ENCODE peak calls at places on chromosomes 1 and 21, in four cellular contexts. One of them, this sample, is unnamed. For H3K9me3, the result is how much of the 10 kb centered on the place peaks cover.

GRCh38 chr1:164132001-164132400 is 427.0 kb upstream of the PBX1 start:
- DNase-seq in transverse colon: no peak
- DNase-seq in A549: no peak
- DNase-seq in Peyer's patch: no peak
- DNase-seq in this sample: no peak

GRCh38 chr1:163970699-163971098 is 588.3 kb upstream of the PBX1 start:
- DNase-seq in transverse colon: no peak
- DNase-seq in A549: no peak
- DNase-seq in Peyer's patch: no peak
- DNase-seq in this sample: no peak

GRCh38 chr1:87816646-87817045 is 488.0 kb downstream of the LMO4 start:
- DNase-seq in transverse colon: no peak
- DNase-seq in A549: no peak
- DNase-seq in Peyer's patch: no peak
- DNase-seq in this sample: no peak

GRCh38 chr1:196608401-196609113 is at the start of gene KCNT2:
- DNase-seq in transverse colon: peak
- DNase-seq in A549: peak
- DNase-seq in Peyer's patch: peak
- DNase-seq in this sample: peak

GRCh38 chr1:205913451-205914204 is 29.6 kb downstream of the SLC26A9 start:
- DNase-seq in transverse colon: no peak
- DNase-seq in A549: peak
- DNase-seq in Peyer's patch: no peak
- DNase-seq in this sample: peak

GRCh38 chr1:51331206-51332100 is 1.1 kb upstream of the TTC39A start:
- DNase-seq in transverse colon: peak
- DNase-seq in A549: peak
- DNase-seq in Peyer's patch: no peak
- DNase-seq in this sample: peak

GRCh38 chr1:100736766-100737165 is 17.2 kb downstream of the VCAM1 start:
- DNase-seq in transverse colon: no peak
- DNase-seq in A549: no peak
- DNase-seq in Peyer's patch: no peak
- DNase-seq in this sample: no peak

GRCh38 chr1:147080013-147080661 is 92.1 kb downstream of the PRKAB2 start:
- DNase-seq in transverse colon: no peak
- DNase-seq in A549: no peak
- DNase-seq in Peyer's patch: no peak
- DNase-seq in this sample: no peak

GRCh38 chr1:47655521-47656300 is 217.9 kb downstream of the FOXD2 start:
- DNase-seq in transverse colon: no peak
- DNase-seq in A549: no peak
- DNase-seq in Peyer's patch: no peak
- DNase-seq in this sample: no peak

GRCh38 chr1:164240081-164240480 is 318.9 kb upstream of the PBX1 start:
- DNase-seq in transverse colon: no peak
- DNase-seq in A549: peak
- DNase-seq in Peyer's patch: no peak
- DNase-seq in this sample: peak

GRCh38 chr1:87226341-87226760 is 102.3 kb upstream of the LMO4 start:
- DNase-seq in transverse colon: peak
- DNase-seq in A549: peak
- DNase-seq in Peyer's patch: peak
- DNase-seq in this sample: peak

GRCh38 chr1:199079994-199080393 is 441.2 kb downstream of the PTPRC start:
- DNase-seq in transverse colon: no peak
- DNase-seq in A549: no peak
- DNase-seq in Peyer's patch: no peak
- DNase-seq in this sample: no peak

GRCh38 chr1:221712776-221713431 is 29.0 kb downstream of the DUSP10 start:
- DNase-seq in transverse colon: peak
- DNase-seq in A549: no peak
- DNase-seq in Peyer's patch: no peak
- DNase-seq in this sample: peak

GRCh38 chr1:104991702-104992101 is 1242.0 kb downstream of the AMY1C start:
- DNase-seq in transverse colon: no peak
- DNase-seq in A549: no peak
- DNase-seq in Peyer's patch: no peak
- DNase-seq in this sample: no peak

GRCh38 chr1:159959451-159959850 is 5.4 kb upstream of the SLAMF9 start:
- DNase-seq in transverse colon: no peak
- DNase-seq in A549: no peak
- DNase-seq in Peyer's patch: no peak
- DNase-seq in this sample: no peak

GRCh38 chr1:61293197-61293596 is 210.8 kb downstream of the NFIA start:
- DNase-seq in transverse colon: no peak
- DNase-seq in A549: no peak
- DNase-seq in Peyer's patch: no peak
- DNase-seq in this sample: no peak

DNA sequence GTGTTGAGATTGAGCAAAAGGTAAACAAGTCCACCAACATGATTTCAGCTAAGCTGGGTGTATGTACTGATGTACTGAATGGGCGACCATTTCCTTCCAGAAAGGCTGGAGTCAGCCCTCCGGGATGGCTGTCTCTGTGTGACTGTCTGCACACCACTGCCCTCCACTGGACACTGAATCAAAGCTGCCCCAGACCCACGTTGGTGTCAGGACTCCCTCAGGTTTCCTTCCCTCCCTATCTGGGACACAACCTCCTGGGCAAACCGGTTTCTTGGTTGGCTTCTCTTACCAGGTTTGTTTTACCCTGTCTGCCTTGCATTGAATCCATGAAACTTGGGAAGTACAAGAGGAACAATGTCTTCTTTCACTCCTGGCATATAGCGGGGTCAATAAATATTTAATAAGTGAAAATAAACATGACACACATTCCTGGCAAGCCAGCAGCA is 5.3 kb upstream of the SRP9 start:
- DNase-seq in transverse colon: peak
- DNase-seq in A549: peak
- DNase-seq in Peyer's patch: peak
- DNase-seq in this sample: peak
- TF ChIP-seq POLR2A in transverse colon: no peak
- TF ChIP-seq POLR2A in A549: no peak
- TF ChIP-seq POLR2A in Peyer's patch: no peak
- TF ChIP-seq POLR2A in this sample: no peak

GRCh38 chr1:248045209-248045608 is 1.4 kb upstream of the OR2L3 start:
- DNase-seq in transverse colon: no peak
- DNase-seq in A549: no peak
- DNase-seq in Peyer's patch: no peak
- DNase-seq in this sample: no peak

GRCh38 chr1:248047008-248047407 is 372 bp downstream of the OR2L3 start:
- DNase-seq in transverse colon: no peak
- DNase-seq in A549: no peak
- DNase-seq in Peyer's patch: no peak
- DNase-seq in this sample: no peak

GRCh38 chr1:248046536-248046935 is at the start of gene OR2L3:
- DNase-seq in transverse colon: no peak
- DNase-seq in A549: no peak
- DNase-seq in Peyer's patch: no peak
- DNase-seq in this sample: no peak
- H3K9me3 ChIP-seq in transverse colon: under half
- H3K9me3 ChIP-seq in A549: under half
- H3K9me3 ChIP-seq in Peyer's patch: under half
- H3K9me3 ChIP-seq in this sample: under half

GRCh38 chr1:1399187-1399869 is at the start of gene CCNL2:
- DNase-seq in transverse colon: peak
- DNase-seq in A549: peak
- DNase-seq in Peyer's patch: peak
- DNase-seq in this sample: peak
- TF ChIP-seq POLR2A in transverse colon: peak
- TF ChIP-seq POLR2A in A549: peak
- TF ChIP-seq POLR2A in Peyer's patch: peak
- TF ChIP-seq POLR2A in this sample: no peak

GRCh38 chr1:155640367-155640766 is 30.3 kb downstream of the MSTO1 start:
- DNase-seq in transverse colon: no peak
- DNase-seq in A549: no peak
- DNase-seq in Peyer's patch: no peak
- DNase-seq in this sample: no peak
- H3K9me3 ChIP-seq in transverse colon: under half
- H3K9me3 ChIP-seq in A549: under half
- H3K9me3 ChIP-seq in Peyer's patch: under half
- H3K9me3 ChIP-seq in this sample: under half

GRCh38 chr1:234957330-234958065 is 171.1 kb downstream of the TOMM20 start:
- DNase-seq in transverse colon: peak
- DNase-seq in A549: peak
- DNase-seq in Peyer's patch: peak
- DNase-seq in this sample: peak

GRCh38 chr1:234956821-234957329 is 171.8 kb downstream of the TOMM20 start:
- DNase-seq in transverse colon: no peak
- DNase-seq in A549: peak
- DNase-seq in Peyer's patch: no peak
- DNase-seq in this sample: peak

GRCh38 chr1:234953655-234954420 is 174.8 kb downstream of the TOMM20 start:
- DNase-seq in transverse colon: no peak
- DNase-seq in A549: no peak
- DNase-seq in Peyer's patch: no peak
- DNase-seq in this sample: no peak

GRCh38 chr1:234954613-234955012 is 174.0 kb downstream of the TOMM20 start:
- DNase-seq in transverse colon: no peak
- DNase-seq in A549: no peak
- DNase-seq in Peyer's patch: no peak
- DNase-seq in this sample: no peak

DNA sequence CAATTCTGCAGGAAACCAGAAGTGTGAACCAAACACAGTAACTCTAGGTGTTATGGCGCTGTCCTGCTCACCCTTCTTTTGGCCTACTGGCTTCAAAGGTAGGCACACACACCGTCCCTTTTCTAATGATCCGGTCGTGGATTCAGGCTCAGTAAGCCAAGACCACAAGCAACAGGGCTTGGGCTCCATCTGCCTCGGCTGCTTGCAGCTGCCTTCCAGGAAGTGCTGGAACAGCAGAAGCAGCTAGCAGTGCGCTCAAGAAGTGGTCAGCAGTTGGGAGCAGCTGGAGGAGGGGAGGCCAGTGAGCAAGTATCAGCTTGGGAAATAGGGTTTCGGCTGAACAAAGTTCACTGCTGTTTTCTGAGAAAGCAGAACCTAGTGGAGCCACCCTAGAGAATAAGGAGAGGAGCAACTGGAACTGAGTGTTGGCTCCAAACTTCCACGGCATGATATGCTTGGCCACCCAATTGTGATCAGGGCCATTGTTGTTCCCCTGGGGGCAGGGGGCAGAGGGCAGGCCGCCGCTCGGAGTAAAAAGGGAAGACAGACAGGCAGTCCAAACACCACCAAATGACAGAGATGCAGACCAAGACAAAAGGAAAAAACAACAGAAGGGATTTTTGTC is 173.4 kb downstream of the TOMM20 start:
- DNase-seq in transverse colon: peak
- DNase-seq in A549: no peak
- DNase-seq in Peyer's patch: peak
- DNase-seq in this sample: peak
- TF ChIP-seq POLR2A in transverse colon: no peak
- TF ChIP-seq POLR2A in A549: no peak
- TF ChIP-seq POLR2A in Peyer's patch: no peak
- TF ChIP-seq POLR2A in this sample: peak

GRCh38 chr1:172308148-172308547 is 112.3 kb upstream of the C1orf105 start:
- DNase-seq in transverse colon: no peak
- DNase-seq in A549: no peak
- DNase-seq in Peyer's patch: no peak
- DNase-seq in this sample: no peak
- H3K9me3 ChIP-seq in transverse colon: under half
- H3K9me3 ChIP-seq in A549: under half
- H3K9me3 ChIP-seq in Peyer's patch: under half
- H3K9me3 ChIP-seq in this sample: under half

DNA sequence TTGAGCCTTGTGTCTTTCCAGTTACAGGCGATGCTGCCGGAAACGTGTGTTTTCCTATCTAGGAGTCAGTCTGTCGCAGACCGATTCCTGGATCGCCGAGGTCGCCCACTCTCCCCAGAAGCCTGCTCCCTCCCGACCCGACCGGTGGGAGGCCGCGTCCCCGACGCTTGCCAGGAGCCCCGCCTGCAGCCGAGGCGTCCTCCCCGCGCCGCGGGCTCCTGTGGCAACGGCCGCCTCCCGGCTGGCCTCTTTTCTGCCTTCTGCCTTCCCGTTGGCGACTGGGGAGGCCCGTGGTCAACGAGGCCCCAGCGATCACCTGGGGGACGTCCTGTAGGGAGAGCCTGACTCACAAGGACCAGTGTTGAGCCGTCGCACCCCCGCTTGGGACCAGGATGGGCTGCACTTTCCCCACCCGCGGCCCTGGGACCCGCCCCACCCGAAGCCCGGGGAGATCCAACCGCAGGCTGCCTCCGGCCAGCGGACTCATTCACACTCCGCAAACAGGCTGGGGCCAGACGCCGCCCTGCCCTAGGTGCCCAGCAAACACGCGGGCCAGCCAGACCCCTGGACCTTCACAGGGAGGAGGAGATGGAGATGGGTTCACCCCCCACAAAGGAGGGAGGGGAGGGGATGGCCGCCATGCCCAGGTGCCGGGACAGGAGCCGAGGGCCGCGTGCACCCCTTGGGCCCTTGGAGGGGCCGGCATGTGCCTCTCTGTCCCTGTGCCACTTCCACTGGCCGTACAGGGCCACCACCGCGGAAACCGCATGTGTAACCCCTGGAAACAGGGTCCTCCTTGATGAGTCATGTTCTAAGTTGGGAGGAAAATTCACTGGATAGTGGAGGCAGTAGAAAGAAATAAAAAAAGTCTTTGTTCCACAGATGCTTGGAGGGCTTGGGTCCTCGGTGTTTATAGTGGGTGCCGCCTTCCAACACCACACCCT is 7.2 kb upstream of the COL6A1 start:
- DNase-seq in transverse colon: peak
- DNase-seq in A549: no peak
- DNase-seq in Peyer's patch: peak
- DNase-seq in this sample: peak
- TF ChIP-seq POLR2A in transverse colon: no peak
- TF ChIP-seq POLR2A in A549: no peak
- TF ChIP-seq POLR2A in Peyer's patch: no peak
- TF ChIP-seq POLR2A in this sample: peak

This sample was measured in body of pancreas.